ENCODE peak calls at places on chromosomes 5 and 9, in four cellular contexts. One of them, this sample, is unnamed.

GRCh38 chr9:135782946-135783345 is 81.0 kb downstream of the KCNT1 start:
- DNase-seq in IMR-90: no peak
- DNase-seq in HepG2: no peak
- DNase-seq in NCI-H1092: no peak
- DNase-seq in this sample: no peak

GRCh38 chr5:103366938-103367549 is 108.5 kb downstream of the MACIR start:
- DNase-seq in IMR-90: no peak
- DNase-seq in HepG2: no peak
- DNase-seq in NCI-H1092: no peak
- DNase-seq in this sample: no peak

GRCh38 chr9:83935276-83935890 is 14.2 kb upstream of the KIF27 start:
- DNase-seq in IMR-90: peak
- DNase-seq in HepG2: no peak
- DNase-seq in NCI-H1092: no peak
- DNase-seq in this sample: no peak

GRCh38 chr5:91111473-91112238 is 271.5 kb downstream of the ARRDC3 start:
- DNase-seq in IMR-90: no peak
- DNase-seq in HepG2: no peak
- DNase-seq in NCI-H1092: no peak
- DNase-seq in this sample: no peak

GRCh38 chr9:113529336-113530009 is 65.9 kb downstream of the RGS3 start:
- DNase-seq in IMR-90: no peak
- DNase-seq in HepG2: no peak
- DNase-seq in NCI-H1092: no peak
- DNase-seq in this sample: no peak

GRCh38 chr5:89498699-89499098 is 615.7 kb upstream of the MEF2C start:
- DNase-seq in IMR-90: no peak
- DNase-seq in HepG2: no peak
- DNase-seq in NCI-H1092: no peak
- DNase-seq in this sample: no peak

GRCh38 chr9:30967484-30967883 is 1417.0 kb upstream of the ACO1 start:
- DNase-seq in IMR-90: no peak
- DNase-seq in HepG2: no peak
- DNase-seq in NCI-H1092: no peak
- DNase-seq in this sample: peak

GRCh38 chr5:72092074-72092473 is 15.2 kb upstream of the MAP1B start:
- DNase-seq in IMR-90: no peak
- DNase-seq in HepG2: no peak
- DNase-seq in NCI-H1092: no peak
- DNase-seq in this sample: no peak

GRCh38 chr5:176529824-176530195 is 7.4 kb downstream of the RNF44 start:
- DNase-seq in IMR-90: no peak
- DNase-seq in HepG2: no peak
- DNase-seq in NCI-H1092: no peak
- DNase-seq in this sample: no peak

GRCh38 chr5:33937700-33938506 is 1.7 kb downstream of the RXFP3 start:
- DNase-seq in IMR-90: no peak
- DNase-seq in HepG2: no peak
- DNase-seq in NCI-H1092: no peak
- DNase-seq in this sample: no peak

This sample was measured in cardiac muscle cell.